ENCODE peak calls at places on chromosomes 5 and 9, in nine cellular contexts. One of them, this sample, is unnamed.
A peak's percentile ranks its signal among the peaks of the same experiment; 100 is the strongest.

GRCh38 chr9:132531187-132531586 is 51.2 kb upstream of the BARHL1 start:
- DNase-seq in prostate gland: no peak
- DNase-seq in fibroblast of mammary gland: no peak
- DNase-seq in stimulated activated CD4-positive, alpha-beta T cell treated with anti-CD3 and anti-CD28 coated beads, Interleukin-15, amount 100 ng/mL, for 1 hour: no peak
- DNase-seq in GM04504: no peak
- DNase-seq in HFFc6: no peak
- DNase-seq in stimulated activated naive CD8-positive, alpha-beta T cell treated with anti-CD3 and anti-CD28 coated beads, Interleukin-15, amount 100 ng/mL, for 72 hours: no peak
- DNase-seq in transverse colon: no peak
- DNase-seq in HTR-8/SVneo: no peak
- DNase-seq in this sample: no peak

GRCh38 chr5:32098806-32099435 is 75.2 kb downstream of the GOLPH3 start:
- DNase-seq in stimulated activated naive CD8-positive, alpha-beta T cell treated with anti-CD3 and anti-CD28 coated beads, Interleukin-15, amount 100 ng/mL, for 72 hours: no peak
- DNase-seq in stimulated activated CD4-positive, alpha-beta T cell treated with anti-CD3 and anti-CD28 coated beads, Interleukin-15, amount 100 ng/mL, for 1 hour: no peak
- DNase-seq in prostate gland: no peak
- DNase-seq in transverse colon: no peak
- DNase-seq in fibroblast of mammary gland: no peak
- DNase-seq in HFFc6: no peak
- DNase-seq in GM04504: no peak
- DNase-seq in HTR-8/SVneo: no peak
- DNase-seq in this sample: no peak

GRCh38 chr9:137230720-137231207 is at the start of gene SLC34A3:
- DNase-seq in transverse colon: no peak
- DNase-seq in stimulated activated CD4-positive, alpha-beta T cell treated with anti-CD3 and anti-CD28 coated beads, Interleukin-15, amount 100 ng/mL, for 1 hour: no peak
- DNase-seq in GM04504: no peak
- DNase-seq in stimulated activated naive CD8-positive, alpha-beta T cell treated with anti-CD3 and anti-CD28 coated beads, Interleukin-15, amount 100 ng/mL, for 72 hours: no peak
- DNase-seq in fibroblast of mammary gland: no peak
- DNase-seq in prostate gland: no peak
- DNase-seq in HTR-8/SVneo: no peak
- DNase-seq in HFFc6: no peak
- DNase-seq in this sample: no peak

GRCh38 chr9:75001719-75002421 is 26.2 kb downstream of the CARNMT1 start:
- DNase-seq in GM04504: peak; percentile 63
- DNase-seq in stimulated activated naive CD8-positive, alpha-beta T cell treated with anti-CD3 and anti-CD28 coated beads, Interleukin-15, amount 100 ng/mL, for 72 hours: peak; percentile 9
- DNase-seq in prostate gland: peak; percentile 45
- DNase-seq in stimulated activated CD4-positive, alpha-beta T cell treated with anti-CD3 and anti-CD28 coated beads, Interleukin-15, amount 100 ng/mL, for 1 hour: no peak
- DNase-seq in HFFc6: peak; percentile 82
- DNase-seq in transverse colon: no peak
- DNase-seq in fibroblast of mammary gland: peak; percentile 91
- DNase-seq in HTR-8/SVneo: peak; percentile 31
- DNase-seq in this sample: peak; percentile 62

GRCh38 chr9:135335691-135336181 is 143.8 kb upstream of the PPP1R26 start:
- DNase-seq in HTR-8/SVneo: no peak
- DNase-seq in GM04504: no peak
- DNase-seq in transverse colon: no peak
- DNase-seq in fibroblast of mammary gland: no peak
- DNase-seq in stimulated activated naive CD8-positive, alpha-beta T cell treated with anti-CD3 and anti-CD28 coated beads, Interleukin-15, amount 100 ng/mL, for 72 hours: no peak
- DNase-seq in HFFc6: no peak
- DNase-seq in prostate gland: no peak
- DNase-seq in stimulated activated CD4-positive, alpha-beta T cell treated with anti-CD3 and anti-CD28 coated beads, Interleukin-15, amount 100 ng/mL, for 1 hour: no peak
- DNase-seq in this sample: no peak

GRCh38 chr5:1139806-1140187 is 27.9 kb upstream of the SLC12A7 start:
- DNase-seq in HFFc6: no peak
- DNase-seq in stimulated activated CD4-positive, alpha-beta T cell treated with anti-CD3 and anti-CD28 coated beads, Interleukin-15, amount 100 ng/mL, for 1 hour: no peak
- DNase-seq in prostate gland: no peak
- DNase-seq in stimulated activated naive CD8-positive, alpha-beta T cell treated with anti-CD3 and anti-CD28 coated beads, Interleukin-15, amount 100 ng/mL, for 72 hours: no peak
- DNase-seq in transverse colon: no peak
- DNase-seq in HTR-8/SVneo: no peak
- DNase-seq in fibroblast of mammary gland: no peak
- DNase-seq in GM04504: no peak
- DNase-seq in this sample: no peak

GRCh38 chr9:116391306-116391900 is 237.8 kb downstream of the PAPPA start:
- DNase-seq in GM04504: peak; percentile 55
- DNase-seq in fibroblast of mammary gland: peak; percentile 73
- DNase-seq in stimulated activated CD4-positive, alpha-beta T cell treated with anti-CD3 and anti-CD28 coated beads, Interleukin-15, amount 100 ng/mL, for 1 hour: no peak
- DNase-seq in transverse colon: no peak
- DNase-seq in HFFc6: peak; percentile 77
- DNase-seq in stimulated activated naive CD8-positive, alpha-beta T cell treated with anti-CD3 and anti-CD28 coated beads, Interleukin-15, amount 100 ng/mL, for 72 hours: no peak
- DNase-seq in prostate gland: no peak
- DNase-seq in HTR-8/SVneo: no peak
- DNase-seq in this sample: peak; percentile 93

GRCh38 chr9:113715086-113715485 is 161.0 kb upstream of the ZNF618 start:
- DNase-seq in stimulated activated naive CD8-positive, alpha-beta T cell treated with anti-CD3 and anti-CD28 coated beads, Interleukin-15, amount 100 ng/mL, for 72 hours: no peak
- DNase-seq in fibroblast of mammary gland: peak; percentile 55
- DNase-seq in GM04504: peak; percentile 20
- DNase-seq in stimulated activated CD4-positive, alpha-beta T cell treated with anti-CD3 and anti-CD28 coated beads, Interleukin-15, amount 100 ng/mL, for 1 hour: no peak
- DNase-seq in HTR-8/SVneo: no peak
- DNase-seq in HFFc6: peak; percentile 65
- DNase-seq in transverse colon: no peak
- DNase-seq in prostate gland: no peak
- DNase-seq in this sample: peak; percentile 63

GRCh38 chr5:83474170-83474796 is 2.7 kb downstream of the VCAN start:
- DNase-seq in fibroblast of mammary gland: peak; percentile 91
- DNase-seq in HTR-8/SVneo: peak; percentile 13
- DNase-seq in transverse colon: peak; percentile 63
- DNase-seq in HFFc6: peak; percentile 75
- DNase-seq in stimulated activated CD4-positive, alpha-beta T cell treated with anti-CD3 and anti-CD28 coated beads, Interleukin-15, amount 100 ng/mL, for 1 hour: no peak
- DNase-seq in GM04504: peak; percentile 65
- DNase-seq in prostate gland: peak; percentile 28
- DNase-seq in stimulated activated naive CD8-positive, alpha-beta T cell treated with anti-CD3 and anti-CD28 coated beads, Interleukin-15, amount 100 ng/mL, for 72 hours: peak; percentile 25
- DNase-seq in this sample: peak; percentile 76

GRCh38 chr5:136011427-136012001 is 17.3 kb upstream of the TGFBI start:
- DNase-seq in GM04504: peak; percentile 70
- DNase-seq in stimulated activated CD4-positive, alpha-beta T cell treated with anti-CD3 and anti-CD28 coated beads, Interleukin-15, amount 100 ng/mL, for 1 hour: no peak
- DNase-seq in prostate gland: no peak
- DNase-seq in HFFc6: peak; percentile 81
- DNase-seq in fibroblast of mammary gland: peak; percentile 88
- DNase-seq in HTR-8/SVneo: peak; percentile 62
- DNase-seq in stimulated activated naive CD8-positive, alpha-beta T cell treated with anti-CD3 and anti-CD28 coated beads, Interleukin-15, amount 100 ng/mL, for 72 hours: no peak
- DNase-seq in transverse colon: no peak
- DNase-seq in this sample: no peak

GRCh38 chr9:92561374-92562329 is 25.9 kb upstream of the ECM2 start:
- DNase-seq in GM04504: peak; percentile 52
- DNase-seq in HFFc6: no peak
- DNase-seq in stimulated activated CD4-positive, alpha-beta T cell treated with anti-CD3 and anti-CD28 coated beads, Interleukin-15, amount 100 ng/mL, for 1 hour: no peak
- DNase-seq in HTR-8/SVneo: no peak
- DNase-seq in prostate gland: no peak
- DNase-seq in transverse colon: no peak
- DNase-seq in fibroblast of mammary gland: peak; percentile 71
- DNase-seq in stimulated activated naive CD8-positive, alpha-beta T cell treated with anti-CD3 and anti-CD28 coated beads, Interleukin-15, amount 100 ng/mL, for 72 hours: no peak
- DNase-seq in this sample: peak; percentile 33

GRCh38 chr5:139746691-139747582 is 48.7 kb upstream of the PSD2 start:
- DNase-seq in transverse colon: peak; percentile 46
- DNase-seq in stimulated activated CD4-positive, alpha-beta T cell treated with anti-CD3 and anti-CD28 coated beads, Interleukin-15, amount 100 ng/mL, for 1 hour: peak; percentile 30
- DNase-seq in HTR-8/SVneo: no peak
- DNase-seq in HFFc6: no peak
- DNase-seq in stimulated activated naive CD8-positive, alpha-beta T cell treated with anti-CD3 and anti-CD28 coated beads, Interleukin-15, amount 100 ng/mL, for 72 hours: peak; percentile 77
- DNase-seq in fibroblast of mammary gland: peak; percentile 57
- DNase-seq in GM04504: no peak
- DNase-seq in prostate gland: no peak
- DNase-seq in this sample: no peak

GRCh38 chr9:93132287-93132927 is 1.6 kb downstream of the NINJ1 start:
- DNase-seq in HFFc6: no peak
- DNase-seq in transverse colon: peak; percentile 79
- DNase-seq in GM04504: peak; percentile 42
- DNase-seq in HTR-8/SVneo: no peak
- DNase-seq in stimulated activated CD4-positive, alpha-beta T cell treated with anti-CD3 and anti-CD28 coated beads, Interleukin-15, amount 100 ng/mL, for 1 hour: no peak
- DNase-seq in prostate gland: peak; percentile 87
- DNase-seq in fibroblast of mammary gland: peak; percentile 52
- DNase-seq in stimulated activated naive CD8-positive, alpha-beta T cell treated with anti-CD3 and anti-CD28 coated beads, Interleukin-15, amount 100 ng/mL, for 72 hours: no peak
- DNase-seq in this sample: no peak

GRCh38 chr9:115006660-115007059 is 76.3 kb upstream of the TNFSF8 start:
- DNase-seq in stimulated activated CD4-positive, alpha-beta T cell treated with anti-CD3 and anti-CD28 coated beads, Interleukin-15, amount 100 ng/mL, for 1 hour: no peak
- DNase-seq in transverse colon: no peak
- DNase-seq in stimulated activated naive CD8-positive, alpha-beta T cell treated with anti-CD3 and anti-CD28 coated beads, Interleukin-15, amount 100 ng/mL, for 72 hours: no peak
- DNase-seq in HTR-8/SVneo: no peak
- DNase-seq in fibroblast of mammary gland: peak; percentile 99
- DNase-seq in HFFc6: peak; percentile 96
- DNase-seq in prostate gland: no peak
- DNase-seq in GM04504: peak; percentile 95
- DNase-seq in this sample: peak; percentile 70

GRCh38 chr5:174352681-174353080 is 307.2 kb downstream of the NSG2 start:
- DNase-seq in stimulated activated CD4-positive, alpha-beta T cell treated with anti-CD3 and anti-CD28 coated beads, Interleukin-15, amount 100 ng/mL, for 1 hour: no peak
- DNase-seq in GM04504: no peak
- DNase-seq in stimulated activated naive CD8-positive, alpha-beta T cell treated with anti-CD3 and anti-CD28 coated beads, Interleukin-15, amount 100 ng/mL, for 72 hours: no peak
- DNase-seq in transverse colon: no peak
- DNase-seq in fibroblast of mammary gland: no peak
- DNase-seq in prostate gland: no peak
- DNase-seq in HTR-8/SVneo: no peak
- DNase-seq in HFFc6: no peak
- DNase-seq in this sample: no peak

GRCh38 chr5:74641014-74641777 is 668 bp upstream of the ENC1 start:
- DNase-seq in HFFc6: peak; percentile 78
- DNase-seq in prostate gland: peak; percentile 72
- DNase-seq in stimulated activated CD4-positive, alpha-beta T cell treated with anti-CD3 and anti-CD28 coated beads, Interleukin-15, amount 100 ng/mL, for 1 hour: no peak
- DNase-seq in GM04504: peak; percentile 35
- DNase-seq in fibroblast of mammary gland: peak; percentile 73
- DNase-seq in HTR-8/SVneo: peak; percentile 42
- DNase-seq in transverse colon: peak; percentile 93
- DNase-seq in stimulated activated naive CD8-positive, alpha-beta T cell treated with anti-CD3 and anti-CD28 coated beads, Interleukin-15, amount 100 ng/mL, for 72 hours: peak; percentile 42
- DNase-seq in this sample: peak; percentile 60

GRCh38 chr9:132547436-132547835 is 35.0 kb upstream of the BARHL1 start:
- DNase-seq in HTR-8/SVneo: no peak
- DNase-seq in GM04504: no peak
- DNase-seq in transverse colon: no peak
- DNase-seq in fibroblast of mammary gland: no peak
- DNase-seq in prostate gland: no peak
- DNase-seq in stimulated activated naive CD8-positive, alpha-beta T cell treated with anti-CD3 and anti-CD28 coated beads, Interleukin-15, amount 100 ng/mL, for 72 hours: no peak
- DNase-seq in HFFc6: no peak
- DNase-seq in stimulated activated CD4-positive, alpha-beta T cell treated with anti-CD3 and anti-CD28 coated beads, Interleukin-15, amount 100 ng/mL, for 1 hour: no peak
- DNase-seq in this sample: no peak

GRCh38 chr5:175573493-175574269 is 84.2 kb upstream of the HRH2 start:
- DNase-seq in stimulated activated CD4-positive, alpha-beta T cell treated with anti-CD3 and anti-CD28 coated beads, Interleukin-15, amount 100 ng/mL, for 1 hour: no peak
- DNase-seq in fibroblast of mammary gland: no peak
- DNase-seq in transverse colon: no peak
- DNase-seq in prostate gland: no peak
- DNase-seq in HTR-8/SVneo: no peak
- DNase-seq in HFFc6: no peak
- DNase-seq in GM04504: no peak
- DNase-seq in stimulated activated naive CD8-positive, alpha-beta T cell treated with anti-CD3 and anti-CD28 coated beads, Interleukin-15, amount 100 ng/mL, for 72 hours: no peak
- DNase-seq in this sample: no peak

GRCh38 chr5:68290260-68290674 is 74.7 kb downstream of the PIK3R1 start:
- DNase-seq in transverse colon: peak; percentile 53
- DNase-seq in GM04504: no peak
- DNase-seq in HFFc6: peak; percentile 52
- DNase-seq in prostate gland: peak; percentile 62
- DNase-seq in HTR-8/SVneo: no peak
- DNase-seq in fibroblast of mammary gland: peak; percentile 56
- DNase-seq in stimulated activated CD4-positive, alpha-beta T cell treated with anti-CD3 and anti-CD28 coated beads, Interleukin-15, amount 100 ng/mL, for 1 hour: no peak
- DNase-seq in stimulated activated naive CD8-positive, alpha-beta T cell treated with anti-CD3 and anti-CD28 coated beads, Interleukin-15, amount 100 ng/mL, for 72 hours: no peak
- DNase-seq in this sample: no peak

GRCh38 chr9:21682981-21683380 is 119.5 kb upstream of the MTAP start:
- DNase-seq in stimulated activated naive CD8-positive, alpha-beta T cell treated with anti-CD3 and anti-CD28 coated beads, Interleukin-15, amount 100 ng/mL, for 72 hours: no peak
- DNase-seq in prostate gland: no peak
- DNase-seq in transverse colon: no peak
- DNase-seq in HFFc6: peak; percentile 24
- DNase-seq in GM04504: no peak
- DNase-seq in HTR-8/SVneo: no peak
- DNase-seq in stimulated activated CD4-positive, alpha-beta T cell treated with anti-CD3 and anti-CD28 coated beads, Interleukin-15, amount 100 ng/mL, for 1 hour: no peak
- DNase-seq in fibroblast of mammary gland: peak; percentile 92
- DNase-seq in this sample: peak; percentile 90

GRCh38 chr9:121294181-121294743 is 26.3 kb downstream of the GSN start:
- DNase-seq in stimulated activated CD4-positive, alpha-beta T cell treated with anti-CD3 and anti-CD28 coated beads, Interleukin-15, amount 100 ng/mL, for 1 hour: no peak
- DNase-seq in HFFc6: no peak
- DNase-seq in transverse colon: no peak
- DNase-seq in stimulated activated naive CD8-positive, alpha-beta T cell treated with anti-CD3 and anti-CD28 coated beads, Interleukin-15, amount 100 ng/mL, for 72 hours: no peak
- DNase-seq in HTR-8/SVneo: no peak
- DNase-seq in GM04504: no peak
- DNase-seq in prostate gland: no peak
- DNase-seq in fibroblast of mammary gland: no peak
- DNase-seq in this sample: no peak

GRCh38 chr9:126722922-126723806 is 81.7 kb upstream of the ZBTB43 start:
- DNase-seq in GM04504: no peak
- DNase-seq in HTR-8/SVneo: peak; percentile 48
- DNase-seq in prostate gland: peak; percentile 36
- DNase-seq in fibroblast of mammary gland: no peak
- DNase-seq in stimulated activated CD4-positive, alpha-beta T cell treated with anti-CD3 and anti-CD28 coated beads, Interleukin-15, amount 100 ng/mL, for 1 hour: peak; percentile 58
- DNase-seq in transverse colon: peak; percentile 61
- DNase-seq in stimulated activated naive CD8-positive, alpha-beta T cell treated with anti-CD3 and anti-CD28 coated beads, Interleukin-15, amount 100 ng/mL, for 72 hours: peak; percentile 63
- DNase-seq in HFFc6: no peak
- DNase-seq in this sample: peak; percentile 31

GRCh38 chr9:105822814-105823213 is 128.5 kb downstream of the TMEM38B start:
- DNase-seq in transverse colon: no peak
- DNase-seq in stimulated activated naive CD8-positive, alpha-beta T cell treated with anti-CD3 and anti-CD28 coated beads, Interleukin-15, amount 100 ng/mL, for 72 hours: no peak
- DNase-seq in fibroblast of mammary gland: no peak
- DNase-seq in stimulated activated CD4-positive, alpha-beta T cell treated with anti-CD3 and anti-CD28 coated beads, Interleukin-15, amount 100 ng/mL, for 1 hour: no peak
- DNase-seq in HFFc6: no peak
- DNase-seq in GM04504: no peak
- DNase-seq in prostate gland: no peak
- DNase-seq in HTR-8/SVneo: no peak
- DNase-seq in this sample: no peak

GRCh38 chr5:75450069-75450468 is 61.4 kb downstream of the CERT1 start:
- DNase-seq in transverse colon: no peak
- DNase-seq in prostate gland: no peak
- DNase-seq in stimulated activated CD4-positive, alpha-beta T cell treated with anti-CD3 and anti-CD28 coated beads, Interleukin-15, amount 100 ng/mL, for 1 hour: no peak
- DNase-seq in HTR-8/SVneo: no peak
- DNase-seq in stimulated activated naive CD8-positive, alpha-beta T cell treated with anti-CD3 and anti-CD28 coated beads, Interleukin-15, amount 100 ng/mL, for 72 hours: no peak
- DNase-seq in GM04504: no peak
- DNase-seq in fibroblast of mammary gland: no peak
- DNase-seq in HFFc6: no peak
- DNase-seq in this sample: no peak

GRCh38 chr9:3855601-3856328 is 330.0 kb upstream of the RFX3 start:
- DNase-seq in prostate gland: no peak
- DNase-seq in GM04504: no peak
- DNase-seq in transverse colon: no peak
- DNase-seq in HTR-8/SVneo: no peak
- DNase-seq in stimulated activated CD4-positive, alpha-beta T cell treated with anti-CD3 and anti-CD28 coated beads, Interleukin-15, amount 100 ng/mL, for 1 hour: no peak
- DNase-seq in fibroblast of mammary gland: no peak
- DNase-seq in HFFc6: no peak
- DNase-seq in stimulated activated naive CD8-positive, alpha-beta T cell treated with anti-CD3 and anti-CD28 coated beads, Interleukin-15, amount 100 ng/mL, for 72 hours: no peak
- DNase-seq in this sample: no peak

GRCh38 chr5:168315991-168316578 is 24.6 kb downstream of the WWC1 start:
- DNase-seq in transverse colon: peak; percentile 76
- DNase-seq in HTR-8/SVneo: no peak
- DNase-seq in stimulated activated naive CD8-positive, alpha-beta T cell treated with anti-CD3 and anti-CD28 coated beads, Interleukin-15, amount 100 ng/mL, for 72 hours: no peak
- DNase-seq in GM04504: no peak
- DNase-seq in HFFc6: no peak
- DNase-seq in stimulated activated CD4-positive, alpha-beta T cell treated with anti-CD3 and anti-CD28 coated beads, Interleukin-15, amount 100 ng/mL, for 1 hour: no peak
- DNase-seq in fibroblast of mammary gland: no peak
- DNase-seq in prostate gland: peak; percentile 84
- DNase-seq in this sample: no peak

GRCh38 chr9:97889941-97890557 is 32.3 kb downstream of the TRMO start:
- DNase-seq in stimulated activated CD4-positive, alpha-beta T cell treated with anti-CD3 and anti-CD28 coated beads, Interleukin-15, amount 100 ng/mL, for 1 hour: peak; percentile 37
- DNase-seq in HFFc6: peak; percentile 11
- DNase-seq in prostate gland: no peak
- DNase-seq in transverse colon: peak; percentile 37
- DNase-seq in stimulated activated naive CD8-positive, alpha-beta T cell treated with anti-CD3 and anti-CD28 coated beads, Interleukin-15, amount 100 ng/mL, for 72 hours: peak; percentile 58
- DNase-seq in fibroblast of mammary gland: peak; percentile 28
- DNase-seq in GM04504: no peak
- DNase-seq in HTR-8/SVneo: peak; percentile 20
- DNase-seq in this sample: no peak

GRCh38 chr5:144237851-144238250 is 67.2 kb downstream of the KCTD16 start:
- DNase-seq in GM04504: peak; percentile 16
- DNase-seq in HFFc6: peak; percentile 22
- DNase-seq in transverse colon: no peak
- DNase-seq in HTR-8/SVneo: no peak
- DNase-seq in stimulated activated naive CD8-positive, alpha-beta T cell treated with anti-CD3 and anti-CD28 coated beads, Interleukin-15, amount 100 ng/mL, for 72 hours: no peak
- DNase-seq in prostate gland: no peak
- DNase-seq in stimulated activated CD4-positive, alpha-beta T cell treated with anti-CD3 and anti-CD28 coated beads, Interleukin-15, amount 100 ng/mL, for 1 hour: no peak
- DNase-seq in fibroblast of mammary gland: peak; percentile 10
- DNase-seq in this sample: no peak

GRCh38 chr5:177090813-177091212 is 4.1 kb downstream of the FGFR4 start:
- DNase-seq in stimulated activated CD4-positive, alpha-beta T cell treated with anti-CD3 and anti-CD28 coated beads, Interleukin-15, amount 100 ng/mL, for 1 hour: no peak
- DNase-seq in HFFc6: no peak
- DNase-seq in prostate gland: no peak
- DNase-seq in HTR-8/SVneo: no peak
- DNase-seq in stimulated activated naive CD8-positive, alpha-beta T cell treated with anti-CD3 and anti-CD28 coated beads, Interleukin-15, amount 100 ng/mL, for 72 hours: no peak
- DNase-seq in transverse colon: no peak
- DNase-seq in GM04504: no peak
- DNase-seq in fibroblast of mammary gland: no peak
- DNase-seq in this sample: no peak

GRCh38 chr9:121498487-121499176 is 1.0 kb downstream of the GGTA1 start:
- DNase-seq in prostate gland: peak; percentile 22
- DNase-seq in fibroblast of mammary gland: peak; percentile 49
- DNase-seq in HFFc6: peak; percentile 16
- DNase-seq in stimulated activated naive CD8-positive, alpha-beta T cell treated with anti-CD3 and anti-CD28 coated beads, Interleukin-15, amount 100 ng/mL, for 72 hours: peak; percentile 4
- DNase-seq in GM04504: no peak
- DNase-seq in HTR-8/SVneo: peak; percentile 11
- DNase-seq in transverse colon: no peak
- DNase-seq in stimulated activated CD4-positive, alpha-beta T cell treated with anti-CD3 and anti-CD28 coated beads, Interleukin-15, amount 100 ng/mL, for 1 hour: no peak
- DNase-seq in this sample: peak; percentile 24

GRCh38 chr5:133819977-133820471 is 148.4 kb downstream of the C5orf15 start:
- DNase-seq in HTR-8/SVneo: no peak
- DNase-seq in stimulated activated naive CD8-positive, alpha-beta T cell treated with anti-CD3 and anti-CD28 coated beads, Interleukin-15, amount 100 ng/mL, for 72 hours: no peak
- DNase-seq in stimulated activated CD4-positive, alpha-beta T cell treated with anti-CD3 and anti-CD28 coated beads, Interleukin-15, amount 100 ng/mL, for 1 hour: no peak
- DNase-seq in prostate gland: no peak
- DNase-seq in GM04504: no peak
- DNase-seq in fibroblast of mammary gland: no peak
- DNase-seq in transverse colon: no peak
- DNase-seq in HFFc6: no peak
- DNase-seq in this sample: no peak